ENCODE peak calls at places on chromosomes 1 and 21, in ten cellular contexts. N is suprapubic skin, R is pancreas, V is IMR-90, F is psoas muscle, M is neuronal stem cell, X is lower lobe of right lung, E is GM23248, W is hepatocyte, K is MM.1S. T is an unnamed sample. For H3K27me3, the result is how much of the 10 kb centered on the place peaks cover.

GRCh38 chr1:24921938-24922662 is 8.0 kb downstream of the RUNX3 start:
- DNase-seq in N (no peak), R (no peak), V (no peak), F (no peak), M (no peak), X (no peak), E (no peak), W (no peak), K (no peak), T (no peak)

GRCh38 chr1:48285525-48285924 is 63.0 kb downstream of the SLC5A9 start:
- DNase-seq in N (no peak), R (no peak), V (no peak), F (no peak), M (no peak), X (no peak), E (no peak), W (no peak), K (no peak), T (no peak)

GRCh38 chr1:21530368-21531016 is 21.3 kb downstream of the ALPL start:
- DNase-seq in N (no peak), R (no peak), V (peak), F (no peak), M (no peak), X (no peak), E (peak), W (no peak), K (no peak), T (no peak)

GRCh38 chr1:59142663-59143487 is 154.0 kb upstream of the FGGY start:
- DNase-seq in N (no peak), R (no peak), V (peak), F (no peak), M (no peak), X (no peak), E (peak), W (peak), K (no peak), T (peak)

GRCh38 chr1:42960693-42961559 is 2.3 kb upstream of the SLC2A1 start:
- DNase-seq in N (no peak), R (no peak), V (no peak), F (no peak), M (no peak), X (no peak), E (no peak), W (no peak), K (no peak), T (no peak)

GRCh38 chr1:2786329-2787162 is 14.9 kb downstream of the TTC34 start:
- DNase-seq in N (peak), R (peak), V (no peak), F (peak), M (peak), X (peak), E (peak), W (no peak), K (peak), T (no peak)

GRCh38 chr1:90133133-90133532 is 138.2 kb downstream of the ZNF326 start:
- DNase-seq in N (no peak), R (peak), V (peak), F (no peak), M (peak), X (no peak), E (peak), W (peak), K (peak), T (no peak)

GRCh38 chr1:3139451-3139852 is 70.4 kb downstream of the PRDM16 start:
- DNase-seq in N (no peak), R (peak), V (no peak), F (no peak), M (no peak), X (no peak), E (no peak), W (no peak), K (no peak), T (no peak)

GRCh38 chr1:61887076-61887867 is 145.0 kb downstream of the PATJ start:
- DNase-seq in N (no peak), R (no peak), V (no peak), F (no peak), M (no peak), X (no peak), E (no peak), W (no peak), K (no peak), T (no peak)

GRCh38 chr1:41479000-41479807 is 5.3 kb downstream of the EDN2 start:
- DNase-seq in N (no peak), R (no peak), V (peak), F (peak), M (no peak), X (peak), E (peak), W (no peak), K (no peak), T (no peak)

GRCh38 chr1:8913457-8913856 is 32.2 kb upstream of the CA6 start:
- DNase-seq in N (no peak), R (no peak), V (no peak), F (no peak), M (no peak), X (no peak), E (no peak), W (peak), K (no peak), T (no peak)

GRCh38 chr1:198610362-198610761 is 28.5 kb upstream of the PTPRC start:
- DNase-seq in N (no peak), R (no peak), V (no peak), F (no peak), M (no peak), X (no peak), E (no peak), W (no peak), K (no peak), T (no peak)

GRCh38 chr1:47563206-47563605 is 125.4 kb downstream of the FOXD2 start:
- DNase-seq in N (no peak), R (no peak), V (no peak), F (no peak), M (no peak), X (no peak), E (no peak), W (no peak), K (no peak), T (no peak)

GRCh38 chr1:193417945-193418744 is 231.7 kb upstream of the B3GALT2 start:
- DNase-seq in N (no peak), R (no peak), V (peak), F (no peak), M (no peak), X (no peak), E (peak), W (no peak), K (peak), T (no peak)

GRCh38 chr1:160777486-160778089 is 18.4 kb upstream of the LY9 start:
- DNase-seq in N (no peak), R (peak), V (no peak), F (no peak), M (peak), X (no peak), E (peak), W (peak), K (peak), T (no peak)

GRCh38 chr1:31183927-31184554 is 55.6 kb downstream of the NKAIN1 start:
- DNase-seq in N (no peak), R (peak), V (peak), F (no peak), M (peak), X (no peak), E (peak), W (peak), K (peak), T (no peak)

GRCh38 chr21:45309069-45309521 is 21.4 kb upstream of the POFUT2 start:
- DNase-seq in N (no peak), R (peak), V (peak), F (peak), M (peak), X (peak), E (peak), W (peak), K (peak), T (no peak)

GRCh38 chr1:177945943-177946650 is 23.8 kb downstream of the SEC16B start:
- DNase-seq in N (no peak), R (peak), V (peak), F (peak), M (peak), X (no peak), E (peak), W (peak), K (peak), T (no peak)

GRCh38 chr1:10794724-10795304 is 1.6 kb downstream of the CASZ1 start:
- DNase-seq in N (no peak), R (peak), V (no peak), F (peak), M (no peak), X (no peak), E (peak), W (peak), K (no peak), T (no peak)

GRCh38 chr1:12434174-12434573 is 183.8 kb downstream of the DHRS3 start:
- DNase-seq in N (no peak), R (no peak), V (peak), F (no peak), M (no peak), X (no peak), E (peak), W (no peak), K (peak), T (peak)

GRCh38 chr1:26768755-26769154 is 19.0 kb upstream of the PIGV start:
- DNase-seq in N (no peak), R (no peak), V (peak), F (no peak), M (no peak), X (no peak), E (peak), W (peak), K (no peak), T (peak)

GRCh38 chr1:204970897-204971296 is 72.1 kb upstream of the CNTN2 start:
- DNase-seq in N (no peak), R (no peak), V (no peak), F (no peak), M (no peak), X (no peak), E (no peak), W (no peak), K (no peak), T (no peak)

GRCh38 chr1:169925505-169926482 is 32.1 kb upstream of the SCYL3 start:
- DNase-seq in N (no peak), R (no peak), V (no peak), F (no peak), M (peak), X (no peak), E (no peak), W (no peak), K (peak), T (no peak)

GRCh38 chr1:25861316-25862286 is 2.3 kb upstream of the AUNIP start:
- DNase-seq in N (no peak), R (no peak), V (no peak), F (no peak), M (no peak), X (no peak), E (no peak), W (no peak), K (no peak), T (no peak)

GRCh38 chr1:114524933-114525332 is 13.9 kb upstream of the TRIM33 start:
- DNase-seq in N (no peak), R (no peak), V (no peak), F (no peak), M (no peak), X (no peak), E (no peak), W (no peak), K (no peak), T (no peak)

GRCh38 chr1:29601021-29601420 is 364.7 kb downstream of the PTPRU start:
- DNase-seq in N (no peak), R (no peak), V (no peak), F (no peak), M (no peak), X (no peak), E (no peak), W (no peak), K (no peak), T (no peak)

GRCh38 chr1:232501856-232502255 is 128.1 kb downstream of the SIPA1L2 start:
- DNase-seq in N (no peak), R (no peak), V (no peak), F (no peak), M (no peak), X (no peak), E (no peak), W (no peak), K (no peak), T (no peak)

DNA sequence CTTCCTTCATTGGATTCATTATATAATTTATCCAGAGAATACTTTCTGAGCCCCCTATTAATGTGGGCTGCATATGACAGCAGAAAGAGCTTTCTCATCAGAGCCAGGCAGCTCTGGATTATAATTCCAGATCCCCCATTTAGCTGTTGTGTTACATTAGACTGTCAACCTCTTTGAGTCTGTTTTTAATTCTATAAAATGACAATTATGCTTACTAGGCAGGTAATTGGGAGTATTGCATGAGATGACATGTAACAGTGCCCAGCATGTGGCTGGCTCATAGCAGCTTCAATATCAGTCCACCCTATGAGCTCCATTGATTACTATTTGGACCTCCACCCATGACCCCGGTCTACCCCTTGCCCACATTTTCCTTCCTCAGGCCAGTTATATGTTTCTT is 49.6 kb downstream of the ABCA4 start:
- DNase-seq in N (no peak), R (no peak), V (no peak), F (no peak), M (no peak), X (no peak), E (no peak), W (no peak), K (no peak), T (no peak)
- H3K27me3 ChIP-seq in N (under half), R (under half), V (under half), F (under half), M (under half), X (under half), E (under half), W (under half), K (under half), T (under half)

GRCh38 chr1:5798904-5799303 is 193.3 kb downstream of the NPHP4 start:
- DNase-seq in N (no peak), R (no peak), V (no peak), F (no peak), M (no peak), X (no peak), E (no peak), W (no peak), K (no peak), T (no peak)

GRCh38 chr1:5798151-5798730 is 194.0 kb downstream of the NPHP4 start:
- DNase-seq in N (no peak), R (no peak), V (no peak), F (no peak), M (peak), X (no peak), E (no peak), W (no peak), K (no peak), T (no peak)

GRCh38 chr1:5802606-5803005 is 189.6 kb downstream of the NPHP4 start:
- DNase-seq in N (no peak), R (no peak), V (no peak), F (no peak), M (no peak), X (no peak), E (no peak), W (no peak), K (no peak), T (no peak)

GRCh38 chr1:5809207-5809788 is 182.9 kb downstream of the NPHP4 start:
- DNase-seq in N (no peak), R (no peak), V (no peak), F (no peak), M (no peak), X (no peak), E (no peak), W (no peak), K (no peak), T (no peak)

DNA sequence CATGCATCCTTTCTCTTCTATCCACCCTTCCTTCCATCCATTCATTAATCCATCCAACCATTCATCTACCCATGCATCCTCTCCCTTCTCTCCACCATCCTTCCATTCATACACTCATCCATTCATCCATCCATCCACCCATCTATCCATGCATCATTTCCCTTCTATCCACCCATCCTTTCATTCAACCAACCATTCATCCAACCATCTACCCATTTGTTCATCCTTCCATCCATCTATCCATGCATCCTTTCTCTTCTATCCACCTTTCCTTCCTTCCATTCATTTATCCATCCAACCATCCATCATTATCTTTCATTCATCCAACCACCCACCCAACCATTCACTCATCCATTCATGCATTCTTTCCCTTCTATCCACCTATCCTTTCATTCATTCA is 188.4 kb downstream of the NPHP4 start:
- DNase-seq in N (no peak), R (no peak), V (no peak), F (no peak), M (no peak), X (no peak), E (no peak), W (no peak), K (no peak), T (no peak)
- H3K27me3 ChIP-seq in N (under half), R (under half), V (under half), F (under half), M (under half), X (under half), E (under half), W (under half), K (half or more), T (under half)

DNA sequence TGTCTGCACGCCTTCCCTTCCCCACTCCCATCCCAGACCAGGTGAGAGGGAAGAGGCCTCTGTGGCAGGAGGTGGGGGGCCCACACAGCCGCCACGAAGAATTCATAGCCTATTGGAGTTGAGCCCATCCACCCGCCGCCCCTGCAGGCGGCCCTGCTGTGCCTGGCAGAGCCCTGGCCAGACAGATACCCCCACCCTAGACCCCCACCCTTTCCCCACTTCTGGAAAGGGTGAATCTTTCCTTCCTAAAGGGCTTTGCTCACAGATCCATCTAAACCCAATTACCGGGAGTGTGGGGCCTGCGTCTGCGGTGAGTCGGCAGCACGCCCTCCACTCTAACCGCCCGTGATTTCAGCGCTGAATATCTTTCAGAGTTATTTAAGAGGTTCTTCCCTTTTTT is 184.0 kb upstream of the VAMP3 start:
- DNase-seq in N (peak), R (no peak), V (no peak), F (no peak), M (no peak), X (peak), E (no peak), W (no peak), K (no peak), T (no peak)
- H3K27me3 ChIP-seq in N (under half), R (under half), V (under half), F (under half), M (under half), X (under half), E (under half), W (under half), K (half or more), T (under half)

GRCh38 chr1:46467183-46467504 is 22.5 kb upstream of the DMBX1 start:
- DNase-seq in N (no peak), R (no peak), V (no peak), F (no peak), M (no peak), X (no peak), E (no peak), W (no peak), K (no peak), T (no peak)

GRCh38 chr1:46466477-46467182 is 23.0 kb upstream of the DMBX1 start:
- DNase-seq in N (no peak), R (no peak), V (no peak), F (peak), M (peak), X (no peak), E (peak), W (peak), K (no peak), T (no peak)

GRCh38 chr1:46472503-46473181 is 17.0 kb upstream of the DMBX1 start:
- DNase-seq in N (no peak), R (no peak), V (no peak), F (no peak), M (no peak), X (no peak), E (no peak), W (no peak), K (no peak), T (no peak)

GRCh38 chr1:46471885-46472502 is 17.6 kb upstream of the DMBX1 start:
- DNase-seq in N (no peak), R (no peak), V (no peak), F (no peak), M (no peak), X (no peak), E (no peak), W (no peak), K (no peak), T (no peak)

GRCh38 chr1:46469846-46470245 is 19.8 kb upstream of the DMBX1 start:
- DNase-seq in N (no peak), R (no peak), V (no peak), F (no peak), M (no peak), X (no peak), E (no peak), W (no peak), K (no peak), T (no peak)
- H3K27me3 ChIP-seq in N (under half), R (under half), V (half or more), F (under half), M (half or more), X (half or more), E (under half), W (half or more), K (under half), T (under half)

GRCh38 chr1:941027-941587 is 17.4 kb downstream of the SAMD11 start:
- DNase-seq in N (no peak), R (no peak), V (no peak), F (no peak), M (no peak), X (no peak), E (peak), W (no peak), K (no peak), T (no peak)
- H3K27me3 ChIP-seq in N (half or more), R (under half), V (under half), F (under half), M (half or more), X (half or more), E (under half), W (under half), K (half or more), T (under half)

GRCh38 chr1:201006450-201006849 is 17.1 kb downstream of the KIF21B start:
- DNase-seq in N (no peak), R (no peak), V (no peak), F (no peak), M (no peak), X (no peak), E (no peak), W (no peak), K (no peak), T (no peak)

GRCh38 chr1:201004154-201004553 is 19.4 kb downstream of the KIF21B start:
- DNase-seq in N (no peak), R (no peak), V (no peak), F (no peak), M (no peak), X (no peak), E (no peak), W (no peak), K (no peak), T (no peak)

GRCh38 chr1:201002510-201002909 is 21.0 kb downstream of the KIF21B start:
- DNase-seq in N (no peak), R (no peak), V (no peak), F (no peak), M (no peak), X (no peak), E (no peak), W (no peak), K (no peak), T (no peak)

GRCh38 chr1:201007481-201007880 is 16.0 kb downstream of the KIF21B start:
- DNase-seq in N (no peak), R (no peak), V (no peak), F (no peak), M (no peak), X (no peak), E (no peak), W (no peak), K (no peak), T (no peak)

DNA sequence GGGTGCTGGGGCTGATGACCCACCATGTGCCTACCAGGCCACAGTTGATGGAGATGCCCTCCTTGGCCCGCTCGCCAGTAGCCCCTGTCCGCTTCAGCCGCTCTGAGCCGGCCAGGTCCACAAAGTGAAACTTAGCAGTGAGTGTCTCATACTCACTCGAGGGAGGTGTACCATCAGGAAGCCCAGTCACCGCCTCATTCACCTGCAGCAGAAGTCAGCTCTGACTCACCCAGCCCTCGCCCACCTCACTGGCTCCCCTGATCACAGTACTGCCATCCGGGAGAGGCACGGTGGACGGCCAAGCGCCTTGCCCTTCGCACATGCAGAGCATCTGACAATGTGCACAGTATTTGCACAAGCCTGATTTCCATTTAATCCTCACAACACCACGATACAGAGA is 18.8 kb downstream of the KIF21B start:
- DNase-seq in N (no peak), R (no peak), V (no peak), F (no peak), M (no peak), X (no peak), E (no peak), W (no peak), K (no peak), T (no peak)
- H3K27me3 ChIP-seq in N (under half), R (under half), V (under half), F (under half), M (under half), X (under half), E (under half), W (under half), K (under half), T (under half)